ENCODE peak calls at places on chromosomes 12 and 14, in five cellular contexts. Y, B, Z, O and Q are unnamed samples.

GRCh38 chr12:42135264-42135814 is 9.3 kb downstream of the GXYLT1 start:
- DNase-seq in Y (peak; percentile 78), B (no peak), O (no peak), Z (no peak), Q (no peak)

GRCh38 chr12:11863988-11864387 is 206.8 kb upstream of the BCL2L14 start:
- DNase-seq in Z (no peak), B (no peak), O (peak; percentile 41), Y (no peak), Q (no peak)

GRCh38 chr14:68733086-68733621 is 59.7 kb downstream of the ZFP36L1 start:
- DNase-seq in Y (no peak), O (no peak), B (no peak), Z (no peak), Q (no peak)

GRCh38 chr12:39912211-39912980 is 193.5 kb downstream of the SLC2A13 start:
- DNase-seq in O (peak; percentile 92), Y (no peak), Z (peak; percentile 28), B (peak; percentile 86), Q (no peak)

GRCh38 chr12:49340971-49341776 is 4.2 kb upstream of the C1QL4 start:
- DNase-seq in O (no peak), Z (no peak), Y (no peak), B (no peak), Q (no peak)

GRCh38 chr12:30806989-30807694 is 52.4 kb upstream of the CAPRIN2 start:
- DNase-seq in O (peak; percentile 56), Z (no peak), B (no peak), Y (peak; percentile 73), Q (peak; percentile 31)

GRCh38 chr14:45990252-45990651 is 661.3 kb downstream of the RPL10L start:
- DNase-seq in Z (no peak), B (no peak), Y (no peak), O (no peak), Q (no peak)

GRCh38 chr12:130322263-130322662 is 15.4 kb upstream of the PIWIL1 start:
- DNase-seq in Y (no peak), O (no peak), Z (no peak), B (no peak), Q (no peak)

GRCh38 chr12:2543801-2544200 is 251.0 kb upstream of the FKBP4 start:
- DNase-seq in O (no peak), B (no peak), Y (no peak), Z (no peak), Q (no peak)

GRCh38 chr12:99910342-99910741 is 74.4 kb downstream of the ANKS1B start:
- DNase-seq in Y (peak; percentile 6), B (no peak), Z (no peak), O (no peak), Q (no peak)

GRCh38 chr14:64758711-64759554 is 54.7 kb downstream of the PLEKHG3 start:
- DNase-seq in B (no peak), Y (peak; percentile 97), O (peak; percentile 64), Z (no peak), Q (no peak)

GRCh38 chr12:561116-561705 is 101.5 kb downstream of the B4GALNT3 start:
- DNase-seq in B (no peak), Z (no peak), O (no peak), Y (no peak), Q (no peak)

GRCh38 chr12:11497438-11497837 is 102.1 kb upstream of the PRB2 start:
- DNase-seq in B (no peak), O (no peak), Z (no peak), Y (no peak), Q (no peak)

GRCh38 chr14:68792022-68792829 is 641 bp downstream of the ZFP36L1 start:
- DNase-seq in Z (no peak), O (peak; percentile 61), B (no peak), Y (no peak), Q (peak; percentile 28)

GRCh38 chr14:99612737-99613330 is 8.8 kb upstream of the CCDC85C start:
- DNase-seq in O (no peak), B (no peak), Z (no peak), Y (peak; percentile 64), Q (no peak)

DNA sequence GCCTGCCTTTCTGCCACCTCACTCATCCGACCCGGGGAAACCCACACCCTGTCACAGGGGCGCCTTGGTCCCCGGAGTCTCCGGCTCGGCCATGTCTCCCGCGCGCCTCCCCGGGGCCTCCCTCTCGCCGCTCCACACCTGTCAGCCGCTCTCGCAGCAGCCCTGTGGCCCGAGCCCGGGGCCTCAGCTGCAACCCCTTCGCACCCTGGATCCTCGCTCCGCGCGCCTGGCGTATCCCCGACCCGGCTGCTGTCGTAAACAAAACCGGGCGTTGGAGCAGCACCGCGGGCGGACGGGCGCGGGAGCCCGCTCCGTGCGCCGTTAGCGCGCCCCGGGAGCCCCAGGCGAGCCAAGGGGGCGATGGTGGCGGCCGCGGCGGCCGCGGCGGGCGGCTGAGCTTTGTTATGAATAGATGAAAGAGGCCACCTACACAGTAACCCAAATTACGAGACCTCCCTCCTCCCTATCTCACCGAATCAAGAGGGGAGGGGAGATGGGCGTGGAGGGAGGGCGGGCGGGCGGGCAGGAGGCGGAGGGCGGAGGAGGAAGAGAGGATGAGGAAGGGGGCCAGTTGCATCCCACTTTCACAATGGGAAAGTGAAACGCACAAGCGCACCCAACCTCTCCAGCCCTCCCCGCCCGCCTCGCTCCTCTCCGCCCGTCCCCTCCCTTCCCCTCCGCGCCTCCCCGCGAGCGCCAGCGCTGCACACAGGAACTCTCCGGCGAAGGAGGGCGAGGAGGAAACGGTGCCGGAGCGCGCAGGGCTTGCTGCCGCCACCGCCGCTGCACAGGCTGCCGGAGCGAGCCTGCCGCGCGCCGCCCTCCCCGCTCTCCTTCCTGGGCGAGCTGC is at the start of gene PLXNC1:
- DNase-seq in Y (peak; percentile 60), B (peak; percentile 70), O (no peak), Z (peak; percentile 63), Q (peak; percentile 67)
- H3K27me3 ChIP-seq in Y (peaks cover 76% of the 10 kb centered on the region), B (peaks cover 51% of the 10 kb centered on the region), O (peaks cover 6% of the 10 kb centered on the region), Z (peaks cover 10% of the 10 kb centered on the region), Q (no peaks in the 10 kb centered on the region)

GRCh38 chr12:117063162-117063911 is 35.9 kb downstream of the TESC start:
- DNase-seq in Y (no peak), Z (no peak), B (peak; percentile 33), O (no peak), Q (peak; percentile 54)
- H3K4me3 ChIP-seq in Y (no peak overlapping the region), Z (no peak overlapping the region), B (no peak overlapping the region), O (no peak overlapping the region), Q (peak overlapping the region; percentile 43)

DNA sequence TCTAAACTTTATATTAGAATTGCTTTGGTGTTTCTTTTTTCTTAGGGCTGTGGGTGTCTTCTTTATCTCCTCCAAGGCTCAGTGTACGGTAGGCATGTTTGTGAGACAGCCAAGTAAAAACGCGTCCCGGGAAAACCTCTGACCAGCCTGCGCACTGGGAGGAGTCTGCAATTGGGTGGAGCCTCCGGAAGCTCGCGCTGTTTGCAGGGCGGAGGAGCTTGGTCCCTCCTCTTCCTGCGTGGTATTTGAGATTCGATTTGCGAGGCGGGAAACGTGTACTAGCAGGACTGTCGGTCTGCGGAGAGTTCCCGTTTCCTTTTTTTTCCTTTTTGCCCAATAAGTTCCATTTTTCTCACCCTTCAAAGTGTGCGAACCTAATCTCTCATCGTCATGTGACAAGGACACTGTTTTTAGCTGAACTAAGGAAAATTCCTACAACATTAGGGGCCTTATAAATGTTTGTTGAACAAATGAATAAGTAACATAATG is 182.1 kb upstream of the OTX2 start:
- DNase-seq in Z (no peak), Y (no peak), O (no peak), B (no peak), Q (no peak)
- H3K4me1 ChIP-seq in Z (no peaks in the 10 kb centered on the region), Y (no peaks in the 10 kb centered on the region), O (no peaks in the 10 kb centered on the region), B (no peaks in the 10 kb centered on the region), Q (no peaks in the 10 kb centered on the region)

DNA sequence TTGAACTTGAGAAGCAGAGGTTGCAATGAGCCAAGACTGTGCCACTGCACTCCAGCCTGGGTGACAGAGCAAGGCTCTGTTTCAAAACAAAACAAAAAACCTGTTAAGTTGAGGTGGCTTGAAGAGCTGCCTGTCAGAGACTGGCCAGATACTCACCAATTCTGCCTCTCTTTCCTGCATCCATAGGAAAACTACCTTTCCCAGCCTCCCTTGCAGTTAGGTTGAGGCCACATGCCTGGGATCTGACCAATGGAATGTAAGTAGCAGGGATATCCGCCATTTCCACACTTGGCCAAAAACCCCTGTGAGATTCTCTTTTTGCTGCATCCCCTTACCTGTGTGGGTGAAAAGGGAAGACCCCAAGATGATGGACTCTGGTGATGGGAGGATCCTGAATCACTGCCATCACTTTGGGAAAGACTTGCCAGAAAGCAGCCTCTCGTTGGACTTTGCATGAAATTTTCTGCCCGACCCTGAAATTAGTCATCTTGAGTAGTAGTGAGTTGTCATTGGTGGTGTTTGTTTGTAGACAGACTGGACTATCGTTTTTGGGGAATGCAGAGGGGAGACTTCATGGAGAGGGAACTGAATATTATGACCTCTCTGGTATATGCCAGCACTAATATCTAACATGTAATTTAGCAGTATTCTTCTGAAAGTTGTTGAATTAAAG is 14.0 kb downstream of the GPR68 start:
- DNase-seq in Y (peak; percentile 54), O (no peak), B (no peak), Z (no peak), Q (no peak)
- H3K27me3 ChIP-seq in Y (no peaks in the 10 kb centered on the region), O (no peaks in the 10 kb centered on the region), B (no peaks in the 10 kb centered on the region), Z (no peaks in the 10 kb centered on the region), Q (no peaks in the 10 kb centered on the region)

GRCh38 chr14:75307700-75308379 is 29.2 kb downstream of the FOS start:
- DNase-seq in Y (peak; percentile 61), B (peak; percentile 92), Z (peak; percentile 87), O (peak; percentile 91), Q (peak; percentile 59)

GRCh38 chr14:75306917-75307699 is 28.5 kb downstream of the FOS start:
- DNase-seq in Z (no peak), B (no peak), Y (no peak), O (no peak), Q (no peak)

GRCh38 chr14:75315143-75315542 is 36.5 kb downstream of the FOS start:
- DNase-seq in Y (peak; percentile 74), O (peak; percentile 32), B (peak; percentile 43), Z (no peak), Q (no peak)

DNA sequence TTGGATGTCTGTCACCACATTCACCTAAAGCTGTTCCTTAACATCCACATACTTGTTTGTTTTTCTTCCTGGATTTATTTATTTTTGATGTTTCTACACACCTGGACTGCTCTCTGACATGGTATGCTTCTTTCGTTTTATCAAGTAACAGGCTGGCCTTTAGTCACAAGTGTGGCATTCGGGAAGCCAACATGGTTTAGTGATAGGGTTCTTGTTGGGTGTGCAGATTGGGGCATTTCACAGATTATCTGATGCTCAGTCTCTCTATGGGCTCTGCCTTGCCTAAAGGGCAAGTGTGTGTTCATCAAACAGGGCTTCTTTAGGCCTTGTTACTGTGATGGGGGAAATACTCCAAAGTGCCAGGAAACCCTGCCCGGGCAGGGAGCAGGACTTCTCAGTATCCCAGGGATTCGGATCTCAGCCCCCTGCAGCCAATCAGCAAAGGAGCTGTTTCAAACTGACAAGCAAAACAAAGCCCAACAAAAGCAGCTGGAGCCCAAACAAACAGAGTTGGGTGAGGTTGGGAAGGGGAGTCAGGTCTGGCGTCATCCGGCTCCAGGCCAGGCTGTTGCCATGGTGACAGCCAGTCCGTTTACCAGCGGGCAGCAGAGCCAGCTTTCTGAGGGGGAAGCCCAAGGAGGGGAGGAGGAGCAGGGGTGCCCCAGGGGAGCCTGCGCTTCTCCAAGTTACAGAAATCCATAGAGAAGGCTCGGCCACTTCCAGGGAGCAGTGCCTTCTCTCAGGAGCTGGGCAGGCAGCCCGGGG is 31.8 kb downstream of the FOS start:
- DNase-seq in B (peak; percentile 74), Y (peak; percentile 82), Z (peak; percentile 91), O (peak; percentile 91), Q (no peak)
- H3K4me3 ChIP-seq in B (no peak overlapping the region), Y (no peak overlapping the region), Z (no peak overlapping the region), O (peak overlapping the region; percentile 13), Q (no peak overlapping the region)

GRCh38 chr12:110548678-110549077 is 34.4 kb downstream of the PPTC7 start:
- DNase-seq in Z (no peak), O (no peak), B (no peak), Y (peak; percentile 41), Q (no peak)
- H3K4me1 ChIP-seq in Z (peaks cover 57% of the 10 kb centered on the region), O (peaks cover 9% of the 10 kb centered on the region), B (peaks cover 28% of the 10 kb centered on the region), Y (peaks cover 13% of the 10 kb centered on the region), Q (no peaks in the 10 kb centered on the region)